ENCODE peak calls at places on chromosomes 13 and 19, in five cellular contexts. G is PC-3; Z is CD8-positive, alpha-beta memory T cell; V is AG04450; O is heart right ventricle. N is an unnamed sample.

GRCh38 chr19:13172335-13173128 is 22.3 kb downstream of the IER2 start:
- DNase-seq in G (peak; percentile 98), Z (peak; percentile 65), O (peak; percentile 80), V (no peak), N (no peak)

GRCh38 chr13:110306960-110307696 is at the start of the genes COL4A1 and COL4A2:
- DNase-seq in Z (no peak), G (peak; percentile 65), O (peak; percentile 81), V (no peak), N (no peak)

GRCh38 chr13:100389617-100390016 is 199.0 kb downstream of the GGACT start:
- DNase-seq in Z (no peak), V (no peak), G (no peak), O (no peak), N (no peak)

GRCh38 chr19:30214651-30215051 is 157.5 kb upstream of the ZNF536 start:
- DNase-seq in G (peak; percentile 52), Z (no peak), O (no peak), V (no peak), N (no peak)

GRCh38 chr19:31502536-31503170 is 153.4 kb upstream of the TSHZ3 start:
- DNase-seq in O (no peak), V (no peak), G (no peak), Z (no peak), N (no peak)

GRCh38 chr19:42471554-42472249 is 29.0 kb upstream of the CXCL17 start:
- DNase-seq in G (peak; percentile 85), Z (no peak), V (no peak), O (no peak), N (no peak)

GRCh38 chr19:10333758-10334339 is 520 bp upstream of the RAVER1 start:
- DNase-seq in V (no peak), G (no peak), O (no peak), Z (no peak), N (no peak)

GRCh38 chr19:51097166-51097736 is 11.0 kb downstream of the CTU1 start:
- DNase-seq in Z (peak; percentile 42), O (peak; percentile 62), V (no peak), G (peak; percentile 77), N (peak; percentile 54)

GRCh38 chr19:15300533-15301194 is 31.7 kb downstream of the BRD4 start:
- DNase-seq in O (no peak), G (no peak), Z (no peak), V (peak; percentile 71), N (no peak)

GRCh38 chr19:43425567-43426392 is 11.1 kb downstream of the TEX101 start:
- DNase-seq in Z (no peak), V (no peak), G (peak; percentile 49), O (no peak), N (no peak)

GRCh38 chr13:73757471-73758233 is 376.6 kb downstream of the KLF12 start:
- DNase-seq in V (no peak), O (no peak), G (no peak), Z (no peak), N (no peak)

GRCh38 chr13:41693434-41693833 is 236.1 kb downstream of the RGCC start:
- DNase-seq in V (no peak), O (no peak), Z (no peak), G (no peak), N (no peak)

GRCh38 chr19:17421942-17422341 is 2.1 kb downstream of the MVB12A start:
- DNase-seq in O (no peak), V (no peak), Z (no peak), G (no peak), N (no peak)

GRCh38 chr19:39833464-39834286 is at the start of gene DYRK1B:
- DNase-seq in Z (peak; percentile 97), G (peak; percentile 81), O (peak; percentile 99), V (peak; percentile 96), N (peak; percentile 97)

GRCh38 chr19:1045247-1045603 is 5.3 kb downstream of the ABCA7 start:
- DNase-seq in Z (peak; percentile 68), V (no peak), G (peak; percentile 66), O (no peak), N (no peak)

GRCh38 chr13:100361504-100361903 is 227.1 kb downstream of the GGACT start:
- DNase-seq in V (no peak), O (no peak), Z (no peak), G (peak; percentile 24), N (no peak)

GRCh38 chr13:113814435-113814821 is 49.4 kb downstream of the GAS6 start:
- DNase-seq in G (peak; percentile 22), O (no peak), V (no peak), Z (no peak), N (no peak)

GRCh38 chr13:20378721-20379120 is 146.6 kb upstream of the GJB6 start:
- DNase-seq in Z (no peak), O (no peak), V (no peak), G (peak; percentile 35), N (no peak)

GRCh38 chr19:33302974-33303790 is 848 bp upstream of the CEBPA start:
- DNase-seq in O (no peak), V (no peak), Z (no peak), G (peak; percentile 32), N (no peak)

GRCh38 chr19:7832781-7833180 is 2.8 kb downstream of the EVI5L start:
- DNase-seq in Z (no peak), O (no peak), V (no peak), G (no peak), N (no peak)

GRCh38 chr13:108575430-108575829 is 54.0 kb upstream of the MYO16 start:
- DNase-seq in V (no peak), G (no peak), Z (no peak), O (no peak), N (no peak)

GRCh38 chr19:8910775-8911414 is 78.7 kb downstream of the MBD3L1 start:
- DNase-seq in V (no peak), O (no peak), G (no peak), Z (no peak), N (no peak)

GRCh38 chr19:50820549-50821247 is 2.9 kb downstream of the KLK1 start:
- DNase-seq in Z (no peak), G (no peak), V (no peak), O (peak; percentile 24), N (no peak)

GRCh38 chr13:98450012-98450411 is 126.9 kb downstream of the STK24 start:
- DNase-seq in O (no peak), V (no peak), Z (no peak), G (no peak), N (no peak)

GRCh38 chr13:97246596-97246995 is 24.5 kb downstream of the MBNL2 start:
- DNase-seq in O (no peak), Z (no peak), V (no peak), G (no peak), N (no peak)

GRCh38 chr19:925087-925911 is 536 bp upstream of the ARID3A start:
- DNase-seq in V (peak; percentile 48), O (peak; percentile 77), G (peak; percentile 65), Z (peak; percentile 74), N (peak; percentile 86)

GRCh38 chr13:92843549-92843948 is 383.1 kb upstream of the GPC6 start:
- DNase-seq in Z (no peak), G (peak; percentile 67), O (no peak), V (peak; percentile 4), N (no peak)

GRCh38 chr19:34276614-34277013 is 22.3 kb downstream of the GARRE1 start:
- DNase-seq in O (no peak), V (no peak), Z (no peak), G (no peak), N (peak; percentile 72)

GRCh38 chr13:64239372-64239771 is 2823.7 kb upstream of the PCDH20 start:
- DNase-seq in O (no peak), V (no peak), Z (no peak), G (peak; percentile 47), N (no peak)

GRCh38 chr13:59409211-59409610 is 754.5 kb downstream of the DIAPH3 start:
- DNase-seq in G (no peak), O (peak; percentile 75), V (peak; percentile 32), Z (no peak), N (no peak)
- H3K27ac ChIP-seq in G (no peak overlapping the region), O (no peak overlapping the region), V (no peak overlapping the region), Z (no peak overlapping the region), N (no peak overlapping the region)

GRCh38 chr19:3196064-3196932 is 10.6 kb downstream of the NCLN start:
- DNase-seq in G (no peak), O (no peak), V (no peak), Z (no peak), N (peak; percentile 85)

GRCh38 chr19:3194063-3194702 is 8.5 kb downstream of the NCLN start:
- DNase-seq in V (no peak), G (no peak), Z (no peak), O (no peak), N (no peak)

GRCh38 chr19:3193256-3194062 is 7.7 kb downstream of the NCLN start:
- DNase-seq in V (no peak), Z (no peak), O (no peak), G (no peak), N (no peak)

GRCh38 chr19:3192684-3193083 is 7.0 kb downstream of the NCLN start:
- DNase-seq in Z (no peak), G (no peak), V (no peak), O (no peak), N (no peak)

DNA sequence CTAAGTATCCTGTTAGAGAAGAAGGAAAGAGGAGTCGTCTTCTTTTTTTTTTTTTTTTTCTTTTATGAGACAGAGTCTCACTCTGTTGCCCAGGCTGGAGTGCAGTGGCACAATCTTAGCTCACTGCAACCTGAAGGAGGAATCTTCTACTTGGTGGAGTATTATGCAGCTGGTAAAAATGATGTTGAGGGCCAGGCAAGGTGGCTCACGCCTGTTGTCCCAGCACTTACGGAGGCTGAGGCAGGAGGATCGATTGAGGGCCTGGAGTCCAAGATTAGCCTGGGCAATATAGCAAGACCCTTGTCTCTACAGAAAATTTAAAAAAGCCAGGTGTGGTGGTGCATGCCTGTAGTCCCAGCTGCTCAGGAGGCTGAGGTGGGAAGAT is 9.0 kb downstream of the NCLN start:
- DNase-seq in O (no peak), Z (no peak), G (no peak), V (no peak), N (no peak)
- H3K27ac ChIP-seq in O (no peak overlapping the region), Z (no peak overlapping the region), G (no peak overlapping the region), V (no peak overlapping the region), N (no peak overlapping the region)

GRCh38 chr19:6211632-6212402 is 68.0 kb downstream of the MLLT1 start:
- DNase-seq in Z (no peak), G (no peak), V (no peak), O (no peak), N (no peak)

GRCh38 chr19:6209233-6209632 is 70.5 kb downstream of the MLLT1 start:
- DNase-seq in O (no peak), V (no peak), G (no peak), Z (no peak), N (no peak)

GRCh38 chr19:6210721-6211600 is 68.8 kb downstream of the MLLT1 start:
- DNase-seq in Z (no peak), V (no peak), G (no peak), O (no peak), N (peak; percentile 31)

GRCh38 chr19:6209680-6210079 is 70.1 kb downstream of the MLLT1 start:
- DNase-seq in G (no peak), Z (no peak), V (no peak), O (no peak), N (no peak)

DNA sequence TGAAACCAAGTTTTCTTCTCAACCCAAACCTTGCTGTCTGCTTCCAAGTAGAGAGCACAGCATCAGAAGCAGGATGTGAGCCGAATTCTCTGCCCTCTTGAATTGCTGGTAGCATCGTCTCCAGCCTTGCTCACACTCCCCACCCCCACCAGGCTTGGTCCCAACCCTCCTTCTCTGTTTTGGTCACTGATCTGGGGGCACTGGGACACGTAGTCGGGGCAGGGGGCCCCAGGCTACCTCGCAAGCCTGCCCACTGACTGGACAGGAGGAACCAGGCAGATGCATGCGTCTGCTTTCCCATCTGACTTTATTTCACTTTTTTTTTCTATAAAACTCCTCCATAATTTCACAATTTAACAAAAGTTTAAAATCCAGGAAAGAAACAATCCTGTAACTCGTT is 69.7 kb downstream of the MLLT1 start:
- DNase-seq in Z (no peak), G (no peak), O (no peak), V (no peak), N (no peak)
- H3K27ac ChIP-seq in Z (no peak overlapping the region), G (no peak overlapping the region), O (no peak overlapping the region), V (no peak overlapping the region), N (no peak overlapping the region)

GRCh38 chr19:54673222-54673621 is 10.4 kb downstream of the LILRB4 start:
- DNase-seq in O (no peak), G (no peak), V (no peak), Z (no peak), N (no peak)
- H3K27ac ChIP-seq in O (no peak overlapping the region), G (no peak overlapping the region), V (no peak overlapping the region), Z (no peak overlapping the region), N (no peak overlapping the region)